ENCODE peak calls at places on chromosomes 1 and 21, in five cellular contexts. J is astrocyte, H is fibroblast of lung, L is DND-41, O is H1. C is an unnamed sample.

GRCh38 chr1:151516031-151516511 is 4.9 kb downstream of the CGN start:
- DNase-seq in L (no peak), O (no peak), H (peak; percentile 17), J (no peak), C (no peak)

GRCh38 chr1:48471103-48471502 is 901 bp downstream of the SPATA6 start:
- DNase-seq in J (no peak), H (no peak), L (no peak), O (no peak), C (no peak)

GRCh38 chr1:80656628-80657019 is 1144.1 kb upstream of the ADGRL2 start:
- DNase-seq in H (peak; percentile 14), L (no peak), O (no peak), J (peak; percentile 8), C (no peak)

GRCh38 chr1:158289722-158290570 is at the start of gene CD1C:
- DNase-seq in J (no peak), L (no peak), O (no peak), H (no peak), C (no peak)

GRCh38 chr21:17793675-17794123 is 25.5 kb downstream of the C21orf91 start:
- DNase-seq in H (peak; percentile 66), O (no peak), J (peak; percentile 41), L (no peak), C (no peak)

GRCh38 chr1:112961072-112961471 is 5.1 kb upstream of the SLC16A1 start:
- DNase-seq in L (no peak), O (no peak), H (no peak), J (no peak), C (no peak)

GRCh38 chr21:27225142-27225541 is 258.3 kb upstream of the ADAMTS5 start:
- DNase-seq in J (no peak), L (no peak), H (peak; percentile 17), O (no peak), C (no peak)

GRCh38 chr1:62436039-62436465 is 797 bp upstream of the USP1 start:
- DNase-seq in J (no peak), H (no peak), O (no peak), L (no peak), C (no peak)

GRCh38 chr1:225657462-225657989 is 4.6 kb upstream of the ENAH start:
- DNase-seq in J (peak; percentile 80), L (no peak), O (no peak), H (peak; percentile 88), C (no peak)

GRCh38 chr21:18384771-18385170 is 18.8 kb downstream of the TMPRSS15 start:
- DNase-seq in O (no peak), L (no peak), H (no peak), J (no peak), C (peak; percentile 54)

GRCh38 chr1:221478050-221478949 is 263.6 kb downstream of the DUSP10 start:
- DNase-seq in J (peak; percentile 82), O (peak; percentile 25), L (peak; percentile 43), H (peak; percentile 88), C (peak; percentile 69)

GRCh38 chr1:87686671-87687070 is 358.0 kb downstream of the LMO4 start:
- DNase-seq in O (no peak), L (no peak), H (no peak), J (no peak), C (no peak)

GRCh38 chr1:230792691-230793462 is 45.7 kb downstream of the CAPN9 start:
- DNase-seq in L (no peak), O (no peak), J (no peak), H (no peak), C (no peak)

GRCh38 chr1:119409731-119410130 is 5.2 kb upstream of the HSD3B2 start:
- DNase-seq in O (no peak), L (no peak), H (peak; percentile 65), J (peak; percentile 58), C (no peak)

GRCh38 chr1:23727362-23727811 is 15.9 kb upstream of the ELOA start:
- DNase-seq in L (no peak), H (no peak), O (no peak), J (no peak), C (no peak)

GRCh38 chr1:159935719-159936283 is 9.6 kb downstream of the IGSF9 start:
- DNase-seq in J (no peak), L (no peak), O (no peak), H (no peak), C (no peak)

GRCh38 chr1:17207540-17207939 is 2.6 kb downstream of the PADI1 start:
- DNase-seq in J (no peak), H (no peak), O (no peak), L (no peak), C (no peak)

GRCh38 chr1:15210651-15211390 is 36.2 kb upstream of the FHAD1 start:
- DNase-seq in O (no peak), H (no peak), J (no peak), L (no peak), C (no peak)

GRCh38 chr1:21756393-21757089 is 26.4 kb downstream of the USP48 start:
- DNase-seq in L (no peak), J (no peak), O (no peak), H (peak; percentile 15), C (no peak)

GRCh38 chr21:35257413-35257812 is 208.3 kb upstream of the RUNX1 start:
- DNase-seq in H (peak; percentile 95), J (peak; percentile 93), L (no peak), O (no peak), C (no peak)

GRCh38 chr1:42456754-42457089 is 379 bp downstream of the PPCS start:
- DNase-seq in L (peak; percentile 72), O (no peak), J (peak; percentile 45), H (peak; percentile 65), C (no peak)

GRCh38 chr1:104629589-104629988 is 879.9 kb downstream of the AMY1C start:
- DNase-seq in L (no peak), H (no peak), J (no peak), O (no peak), C (no peak)

GRCh38 chr1:229027622-229028182 is 243.2 kb upstream of the RAB4A start:
- DNase-seq in H (no peak), L (peak; percentile 56), J (no peak), O (peak; percentile 49), C (peak; percentile 94)

GRCh38 chr1:169929210-169929526 is 35.5 kb upstream of the SCYL3 start:
- DNase-seq in H (no peak), L (no peak), J (no peak), O (no peak), C (no peak)
- TF ChIP-seq CTCF in H (no peak), L (no peak), J (no peak), O (no peak), C (no peak)

DNA sequence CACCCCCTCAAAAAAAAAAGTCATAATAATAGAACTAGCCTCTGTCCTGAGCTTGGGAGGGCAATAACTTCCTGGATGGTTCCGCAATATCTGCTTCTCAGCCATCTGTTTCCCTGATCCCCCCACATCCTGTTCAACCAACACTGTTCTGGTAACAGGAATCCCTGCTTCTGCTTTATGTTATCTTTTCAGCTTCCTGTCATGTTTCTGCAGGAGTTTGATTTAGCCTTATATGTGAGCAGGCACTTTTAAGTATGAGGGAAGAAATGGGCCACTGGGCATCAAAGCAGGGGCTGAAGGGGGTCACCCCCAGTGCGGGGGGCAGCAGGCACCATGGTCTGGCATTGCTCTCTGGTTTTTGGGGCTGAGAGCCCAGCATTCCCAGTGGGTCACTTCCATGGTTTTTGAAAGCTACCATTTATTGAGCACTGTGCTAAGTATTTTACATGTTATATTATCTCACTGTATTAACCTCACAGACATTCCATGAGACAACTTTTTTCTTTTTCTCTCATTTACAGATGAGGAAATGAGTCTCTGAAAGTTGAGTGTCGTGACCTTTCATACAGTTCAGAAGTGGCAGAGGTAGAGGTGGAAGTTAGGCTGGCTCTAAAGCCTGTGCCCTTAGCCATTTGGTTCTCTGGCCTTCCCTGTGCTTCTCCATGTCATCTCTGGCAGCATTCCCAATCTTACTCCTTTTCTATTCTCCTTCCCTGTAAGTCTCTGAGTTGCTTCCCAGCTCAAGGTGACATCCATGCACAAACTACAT is 61.9 kb downstream of the DNTTIP2 start:
- DNase-seq in O (no peak), H (peak; percentile 72), L (peak; percentile 45), J (peak; percentile 66), C (no peak)
- H3K9ac ChIP-seq in O (no peak overlapping the region), H (no peak overlapping the region), L (no peak overlapping the region), J (no peak overlapping the region), C (no peak overlapping the region)

GRCh38 chr1:207869859-207870258 is 41.1 kb downstream of the CD34 start:
- DNase-seq in H (no peak), O (no peak), L (no peak), J (no peak), C (no peak)
- H2AFZ ChIP-seq in H (no peak overlapping the region), O (no peak overlapping the region), L (peak overlapping the region; percentile 83), J (no peak overlapping the region), C (no peak overlapping the region)

GRCh38 chr1:165894591-165894990 is 67.2 kb downstream of the UCK2 start:
- DNase-seq in H (peak; percentile 32), O (no peak), J (no peak), L (no peak), C (no peak)
- TF ChIP-seq CTCF in H (no peak), O (no peak), J (no peak), L (no peak), C (no peak)

GRCh38 chr1:235366286-235366685 is 941 bp upstream of the TBCE start:
- DNase-seq in L (no peak), J (no peak), H (no peak), O (no peak), C (no peak)
- H3K9ac ChIP-seq in L (peak overlapping the region; percentile 74), J (no peak overlapping the region), H (no peak overlapping the region), O (no peak overlapping the region), C (no peak overlapping the region)

DNA sequence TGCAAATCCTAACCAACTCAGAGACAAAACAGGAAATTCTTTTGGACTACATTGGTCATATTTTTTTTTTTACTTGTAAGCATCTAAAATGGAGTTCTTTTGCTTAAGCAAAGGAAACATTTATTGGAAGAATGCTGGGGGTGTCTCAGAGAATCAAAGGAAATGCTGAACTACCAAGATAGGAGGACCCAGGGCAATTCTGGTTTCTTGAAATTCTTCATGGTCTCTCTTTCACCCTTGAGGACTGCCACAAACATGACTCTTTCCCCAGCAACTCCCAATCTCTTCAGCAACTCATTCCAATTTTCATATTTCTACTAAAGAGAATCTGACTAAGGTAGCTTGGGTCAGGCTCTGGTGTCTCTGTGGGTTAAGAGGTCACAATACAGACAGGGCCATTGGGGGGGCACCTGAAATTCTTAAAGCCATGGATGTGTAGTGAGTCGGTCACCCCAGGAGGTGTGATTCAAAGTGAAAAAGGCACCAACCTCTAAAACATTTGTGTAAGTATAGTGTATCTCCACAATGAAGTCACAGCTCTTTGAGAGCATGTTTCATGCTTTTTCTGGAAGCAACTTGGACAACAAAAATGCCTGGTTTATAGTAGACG is 171.1 kb upstream of the FGGY start:
- DNase-seq in H (peak; percentile 71), O (no peak), J (peak; percentile 58), L (no peak), C (no peak)
- H2AFZ ChIP-seq in H (no peak overlapping the region), O (no peak overlapping the region), J (no peak overlapping the region), L (no peak overlapping the region), C (no peak overlapping the region)